ENCODE peak calls at places on chromosome 14, in eight cellular contexts. Y is IMR-90, X is adrenal gland, M is A549, D is ovary, G is testis, B is transverse colon, F is NB4. T is an unnamed sample.

GRCh38 chr14:28707814-28708213 is 58.8 kb upstream of the FOXG1 start:
- DNase-seq in B (no peak), X (no peak), F (no peak), G (no peak), Y (no peak), M (no peak), D (no peak), T (no peak)

GRCh38 chr14:58944226-58944769 is 244.2 kb upstream of the DAAM1 start:
- DNase-seq in B (peak), Y (no peak), X (no peak), G (peak), D (no peak), F (no peak), M (peak), T (no peak)

GRCh38 chr14:82251434-82251833 is 717.8 kb upstream of the SEL1L start:
- DNase-seq in Y (no peak), B (no peak), M (peak), D (no peak), F (no peak), X (no peak), G (peak), T (no peak)

GRCh38 chr14:52998376-52999010 is 47.6 kb upstream of the FERMT2 start:
- DNase-seq in Y (peak), B (no peak), M (no peak), X (no peak), D (peak), F (no peak), G (peak), T (no peak)

GRCh38 chr14:36767603-36768281 is 106.1 kb downstream of the PAX9 start:
- DNase-seq in X (no peak), F (no peak), B (no peak), Y (no peak), G (no peak), D (no peak), M (no peak), T (peak)

GRCh38 chr14:104281768-104282301 is 143.4 kb downstream of the KIF26A start:
- DNase-seq in F (no peak), X (peak), Y (no peak), D (peak), B (peak), G (no peak), M (no peak), T (no peak)

GRCh38 chr14:38828183-38828877 is 274.7 kb downstream of the SEC23A start:
- DNase-seq in M (no peak), B (no peak), F (peak), X (no peak), Y (no peak), D (no peak), G (no peak), T (no peak)

GRCh38 chr14:100067971-100068959 is 3.0 kb downstream of the EVL start:
- DNase-seq in D (no peak), B (peak), F (peak), M (no peak), Y (peak), X (peak), G (peak), T (peak)

GRCh38 chr14:34368115-34368970 is 93.7 kb downstream of the SPTSSA start:
- DNase-seq in D (no peak), X (peak), Y (peak), M (peak), F (peak), B (peak), G (no peak), T (no peak)

GRCh38 chr14:52325126-52325525 is 11.0 kb downstream of the PTGER2 start:
- DNase-seq in D (no peak), B (no peak), X (no peak), Y (peak), F (peak), G (no peak), M (no peak), T (no peak)

GRCh38 chr14:61322799-61323290 is 1.5 kb downstream of the PRKCH start:
- DNase-seq in B (no peak), G (no peak), Y (peak), F (no peak), M (peak), X (no peak), D (no peak), T (no peak)

GRCh38 chr14:38567728-38568127 is 311.8 kb upstream of the CLEC14A start:
- DNase-seq in D (no peak), M (no peak), G (no peak), F (no peak), Y (no peak), X (no peak), B (no peak), T (no peak)

GRCh38 chr14:61642246-61642982 is 52.9 kb upstream of the HIF1A start:
- DNase-seq in G (no peak), B (peak), F (no peak), X (no peak), D (no peak), M (peak), Y (peak), T (no peak)

GRCh38 chr14:105486333-105486973 is at the start of gene CRIP1:
- DNase-seq in G (no peak), F (no peak), D (peak), X (no peak), B (no peak), M (no peak), Y (no peak), T (no peak)

GRCh38 chr14:74299061-74299545 is 3.6 kb downstream of the ABCD4 start:
- DNase-seq in D (no peak), F (no peak), G (no peak), B (no peak), Y (peak), M (no peak), X (peak), T (no peak)

GRCh38 chr14:74301594-74302159 is 1.1 kb downstream of the ABCD4 start:
- DNase-seq in M (no peak), D (no peak), B (no peak), X (no peak), G (no peak), F (no peak), Y (no peak), T (no peak)

GRCh38 chr14:74302160-74302628 is 540 bp downstream of the ABCD4 start:
- DNase-seq in M (peak), G (no peak), D (no peak), F (peak), Y (peak), B (no peak), X (no peak), T (peak)

GRCh38 chr14:74308695-74309094 is 6.0 kb upstream of the ABCD4 start:
- DNase-seq in G (no peak), X (no peak), M (no peak), Y (no peak), F (no peak), D (no peak), B (no peak), T (no peak)

DNA sequence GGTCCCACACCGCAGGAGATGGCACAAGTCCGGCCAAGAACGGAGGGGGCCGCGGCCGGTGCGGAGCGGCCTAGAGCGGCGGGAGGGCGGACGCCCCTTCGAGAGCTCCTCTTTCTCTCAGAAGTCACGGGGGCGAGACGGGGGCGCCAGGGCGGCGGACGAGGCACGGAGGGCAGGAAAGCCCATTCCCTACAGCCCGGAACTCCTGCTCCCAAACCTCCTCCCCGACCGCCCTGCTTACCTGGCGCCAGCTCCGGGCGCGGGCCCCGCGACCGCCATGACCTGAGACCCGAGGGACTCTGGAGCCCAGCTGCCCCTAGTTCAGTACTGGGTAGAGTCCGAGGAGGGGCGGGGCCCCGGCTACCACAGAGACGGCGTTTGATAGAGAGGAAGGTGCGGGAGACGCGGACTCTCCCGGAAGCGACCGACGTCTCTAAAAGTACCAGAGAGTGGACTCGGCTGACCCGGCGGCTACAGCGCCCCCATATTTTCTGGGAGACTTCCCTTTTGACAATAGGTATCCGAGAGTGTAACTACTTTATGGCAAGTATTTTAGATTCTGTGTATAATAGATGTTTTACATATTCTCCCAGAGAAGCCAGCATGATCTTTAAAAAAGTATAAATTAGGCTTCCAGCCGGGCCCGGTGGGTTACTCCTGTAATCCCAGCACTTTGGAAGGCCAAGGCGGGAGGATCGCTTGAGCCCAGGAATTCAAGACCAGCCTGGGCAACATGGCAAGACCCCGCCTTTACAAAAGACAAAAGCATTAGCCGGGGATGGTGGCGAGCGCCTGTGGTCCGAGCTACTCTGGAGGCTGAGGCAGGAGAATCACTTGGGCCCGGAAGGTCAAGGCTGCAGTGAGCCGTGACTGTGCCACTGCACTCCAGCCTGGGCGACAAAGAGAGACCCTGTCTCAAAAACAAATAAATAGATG is at the start of gene ABCD4:
- DNase-seq in G (peak), B (peak), D (peak), F (peak), M (peak), Y (peak), X (peak), T (peak)
- TF ChIP-seq POLR2A in G (no peak), B (peak), D (peak), F (peak), M (peak), Y (peak), X (peak), T (peak)

GRCh38 chr14:55191101-55191880 is at the start of gene DLGAP5:
- DNase-seq in Y (peak), M (peak), G (peak), D (peak), X (peak), B (peak), F (peak), T (peak)
- TF ChIP-seq POLR2A in Y (peak), M (peak), G (peak), D (no peak), X (no peak), B (peak), F (peak), T (peak)

DNA sequence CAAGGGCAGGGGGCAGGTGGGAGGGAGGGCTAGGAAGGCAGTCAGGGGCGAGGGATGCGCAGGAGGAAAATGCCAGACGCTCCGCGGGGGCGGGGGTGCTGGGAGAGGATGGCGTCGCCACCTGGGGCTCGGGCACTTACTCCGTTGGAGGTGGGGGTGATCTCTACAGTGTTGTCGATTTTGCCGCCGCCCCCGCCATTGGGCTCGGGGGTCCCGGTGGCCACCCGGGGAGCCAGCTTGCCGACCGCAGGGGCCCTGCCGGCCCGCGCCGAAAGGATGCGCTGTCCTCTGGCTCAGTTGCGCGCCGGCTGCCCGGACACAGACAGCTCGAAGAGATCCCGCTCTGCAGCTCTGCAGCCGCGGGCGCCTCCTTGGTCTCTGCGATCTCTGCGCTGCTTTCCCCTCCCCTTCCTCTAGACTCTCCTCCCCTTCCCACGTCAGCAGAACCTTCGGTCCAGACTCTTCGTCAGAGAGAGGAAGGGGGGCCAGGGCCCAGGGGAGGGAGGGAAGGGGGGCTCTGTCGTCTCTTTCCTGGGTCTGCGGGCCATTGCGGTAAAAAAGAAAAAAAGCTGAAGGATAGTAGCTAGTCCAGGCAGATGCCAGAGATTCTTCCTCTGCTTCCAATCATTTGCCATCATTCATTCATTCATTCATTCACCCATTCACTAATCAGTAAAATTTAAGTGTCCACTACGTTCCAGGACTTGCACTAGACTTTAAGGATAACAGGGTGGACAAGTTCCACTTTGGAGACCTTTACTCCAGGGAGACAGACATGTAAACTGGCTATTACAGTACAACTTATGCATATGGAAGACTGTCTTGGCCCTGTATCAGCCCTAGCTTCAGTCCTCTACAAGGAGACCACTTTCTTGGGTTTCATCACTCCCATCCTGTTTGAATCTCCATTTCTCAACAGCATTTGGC is at the start of gene SLC22A17:
- DNase-seq in Y (peak), D (peak), M (peak), F (no peak), X (peak), B (peak), G (peak), T (no peak)
- TF ChIP-seq POLR2A in Y (peak), D (peak), M (peak), F (no peak), X (peak), B (peak), G (peak), T (no peak)

GRCh38 chr14:70908918-70909641 is 1.8 kb downstream of the PCNX1 start:
- DNase-seq in X (no peak), D (no peak), F (no peak), G (no peak), Y (no peak), B (no peak), M (no peak), T (no peak)

GRCh38 chr14:70906785-70907171 is 481 bp upstream of the PCNX1 start:
- DNase-seq in Y (no peak), F (no peak), B (no peak), M (no peak), X (no peak), G (no peak), D (no peak), T (no peak)

GRCh38 chr14:70905316-70905715 is 1.9 kb upstream of the PCNX1 start:
- DNase-seq in X (peak), M (no peak), F (no peak), B (peak), D (peak), Y (peak), G (peak), T (no peak)

GRCh38 chr14:70907996-70908917 is 998 bp downstream of the PCNX1 start:
- DNase-seq in X (peak), G (peak), M (peak), D (peak), Y (peak), F (peak), B (peak), T (peak)

GRCh38 chr14:70907172-70907995 is at the start of gene PCNX1:
- DNase-seq in X (peak), Y (peak), D (peak), G (peak), M (peak), F (peak), B (peak), T (peak)
- TF ChIP-seq POLR2A in X (peak), Y (peak), D (peak), G (no peak), M (peak), F (peak), B (peak), T (no peak)

GRCh38 chr14:102011631-102012030 is 47.3 kb downstream of the DYNC1H1 start:
- DNase-seq in Y (no peak), F (no peak), D (no peak), X (no peak), B (no peak), M (no peak), G (no peak), T (no peak)
- TF ChIP-seq POLR2A in Y (no peak), F (no peak), D (no peak), X (no peak), B (no peak), M (no peak), G (no peak), T (no peak)